ENCODE peak calls at places on chromosome 3, in six cellular contexts. One of them, this sample, is unnamed. For H3K4me1, the result is how much of the 10 kb centered on the place peaks cover.

GRCh38 chr3:39426321-39426720 is 19.8 kb downstream of the RPSA start:
- DNase-seq in cardiac muscle cell: no peak
- DNase-seq in heart left ventricle: no peak
- DNase-seq in CD8-positive, alpha-beta T cell: no peak
- DNase-seq in DND-41: no peak
- DNase-seq in K562: no peak
- DNase-seq in this sample: no peak

GRCh38 chr3:111732248-111732879 is 126.7 kb upstream of the PHLDB2 start:
- DNase-seq in CD8-positive, alpha-beta T cell: no peak
- DNase-seq in K562: no peak
- DNase-seq in DND-41: no peak
- DNase-seq in heart left ventricle: no peak
- DNase-seq in cardiac muscle cell: no peak
- DNase-seq in this sample: no peak

GRCh38 chr3:131568460-131568859 is 65.7 kb upstream of the MRPL3 start:
- DNase-seq in DND-41: no peak
- DNase-seq in CD8-positive, alpha-beta T cell: no peak
- DNase-seq in cardiac muscle cell: no peak
- DNase-seq in heart left ventricle: no peak
- DNase-seq in K562: no peak
- DNase-seq in this sample: no peak

GRCh38 chr3:30610702-30611410 is 4.5 kb downstream of the TGFBR2 start:
- DNase-seq in heart left ventricle: no peak
- DNase-seq in K562: no peak
- DNase-seq in CD8-positive, alpha-beta T cell: no peak
- DNase-seq in DND-41: no peak
- DNase-seq in cardiac muscle cell: no peak
- DNase-seq in this sample: no peak

GRCh38 chr3:155407331-155407730 is 113.8 kb upstream of the STRIT1 start:
- DNase-seq in cardiac muscle cell: no peak
- DNase-seq in K562: no peak
- DNase-seq in heart left ventricle: no peak
- DNase-seq in DND-41: no peak
- DNase-seq in CD8-positive, alpha-beta T cell: no peak
- DNase-seq in this sample: no peak

GRCh38 chr3:146125946-146126345 is 35.0 kb downstream of the PLOD2 start:
- DNase-seq in cardiac muscle cell: peak
- DNase-seq in DND-41: no peak
- DNase-seq in heart left ventricle: no peak
- DNase-seq in K562: no peak
- DNase-seq in CD8-positive, alpha-beta T cell: no peak
- DNase-seq in this sample: no peak

GRCh38 chr3:181329024-181329423 is 339.5 kb upstream of the DNAJC19 start:
- DNase-seq in DND-41: no peak
- DNase-seq in heart left ventricle: no peak
- DNase-seq in CD8-positive, alpha-beta T cell: no peak
- DNase-seq in cardiac muscle cell: no peak
- DNase-seq in K562: no peak
- DNase-seq in this sample: no peak

GRCh38 chr3:127784283-127784682 is 38.0 kb downstream of the MGLL start:
- DNase-seq in DND-41: no peak
- DNase-seq in heart left ventricle: no peak
- DNase-seq in CD8-positive, alpha-beta T cell: no peak
- DNase-seq in K562: no peak
- DNase-seq in cardiac muscle cell: no peak
- DNase-seq in this sample: no peak

GRCh38 chr3:162517110-162517509 is 1020.5 kb downstream of the OTOL1 start:
- DNase-seq in K562: no peak
- DNase-seq in cardiac muscle cell: peak
- DNase-seq in heart left ventricle: no peak
- DNase-seq in DND-41: no peak
- DNase-seq in CD8-positive, alpha-beta T cell: no peak
- DNase-seq in this sample: no peak

GRCh38 chr3:134315286-134316106 is 58.8 kb downstream of the AMOTL2 start:
- DNase-seq in heart left ventricle: peak
- DNase-seq in K562: no peak
- DNase-seq in CD8-positive, alpha-beta T cell: no peak
- DNase-seq in cardiac muscle cell: peak
- DNase-seq in DND-41: no peak
- DNase-seq in this sample: no peak

GRCh38 chr3:169771651-169772529 is 1.3 kb upstream of the MYNN start:
- DNase-seq in K562: peak
- DNase-seq in CD8-positive, alpha-beta T cell: peak
- DNase-seq in DND-41: peak
- DNase-seq in heart left ventricle: peak
- DNase-seq in cardiac muscle cell: peak
- DNase-seq in this sample: peak

GRCh38 chr3:11621077-11621476 is 22.6 kb downstream of the VGLL4 start:
- DNase-seq in cardiac muscle cell: no peak
- DNase-seq in DND-41: no peak
- DNase-seq in heart left ventricle: no peak
- DNase-seq in CD8-positive, alpha-beta T cell: no peak
- DNase-seq in K562: no peak
- DNase-seq in this sample: no peak
- H3K4me1 ChIP-seq in cardiac muscle cell: under half
- H3K4me1 ChIP-seq in DND-41: under half
- H3K4me1 ChIP-seq in heart left ventricle: under half
- H3K4me1 ChIP-seq in CD8-positive, alpha-beta T cell: under half
- H3K4me1 ChIP-seq in K562: under half
- H3K4me1 ChIP-seq in this sample: under half

GRCh38 chr3:98732239-98733054 is 30.7 kb upstream of the ST3GAL6 start:
- DNase-seq in CD8-positive, alpha-beta T cell: no peak
- DNase-seq in heart left ventricle: peak
- DNase-seq in DND-41: peak
- DNase-seq in cardiac muscle cell: peak
- DNase-seq in K562: no peak
- DNase-seq in this sample: no peak

GRCh38 chr3:98734311-98734710 is 28.8 kb upstream of the ST3GAL6 start:
- DNase-seq in DND-41: no peak
- DNase-seq in K562: no peak
- DNase-seq in cardiac muscle cell: no peak
- DNase-seq in heart left ventricle: no peak
- DNase-seq in CD8-positive, alpha-beta T cell: no peak
- DNase-seq in this sample: no peak

GRCh38 chr3:98733055-98733777 is 29.9 kb upstream of the ST3GAL6 start:
- DNase-seq in K562: no peak
- DNase-seq in heart left ventricle: peak
- DNase-seq in DND-41: peak
- DNase-seq in cardiac muscle cell: peak
- DNase-seq in CD8-positive, alpha-beta T cell: no peak
- DNase-seq in this sample: no peak

GRCh38 chr3:98734737-98735136 is 28.4 kb upstream of the ST3GAL6 start:
- DNase-seq in DND-41: no peak
- DNase-seq in K562: no peak
- DNase-seq in heart left ventricle: no peak
- DNase-seq in cardiac muscle cell: peak
- DNase-seq in CD8-positive, alpha-beta T cell: no peak
- DNase-seq in this sample: no peak

DNA sequence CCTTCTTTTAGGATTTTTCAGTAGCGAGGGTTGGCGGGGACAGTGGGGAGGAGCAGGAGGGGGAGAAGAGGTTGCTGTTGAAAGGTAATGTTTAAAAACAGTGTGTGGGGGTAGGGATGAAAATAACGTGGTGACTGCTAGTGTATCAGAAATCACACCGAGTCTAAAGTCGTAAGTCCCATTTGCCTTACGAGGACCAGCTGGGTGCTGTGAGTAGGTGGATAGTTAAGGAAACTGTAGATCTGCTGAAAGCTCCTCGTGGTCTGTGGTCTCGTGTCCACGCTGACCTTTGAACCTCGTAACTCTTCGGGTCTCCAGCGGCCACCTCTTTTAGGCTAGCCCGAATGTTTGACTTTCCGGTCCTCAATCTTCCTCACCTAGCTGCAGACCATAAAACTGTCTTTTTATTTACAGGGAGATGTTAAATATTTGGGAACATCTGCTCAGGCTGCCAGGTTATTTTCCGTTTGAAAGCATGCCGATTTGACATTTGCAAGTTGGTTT is 29.3 kb upstream of the ST3GAL6 start:
- DNase-seq in CD8-positive, alpha-beta T cell: no peak
- DNase-seq in K562: no peak
- DNase-seq in DND-41: peak
- DNase-seq in cardiac muscle cell: peak
- DNase-seq in heart left ventricle: no peak
- DNase-seq in this sample: no peak
- H3K4me3 ChIP-seq in CD8-positive, alpha-beta T cell: peak
- H3K4me3 ChIP-seq in K562: no peak
- H3K4me3 ChIP-seq in DND-41: peak
- H3K4me3 ChIP-seq in cardiac muscle cell: peak
- H3K4me3 ChIP-seq in heart left ventricle: peak
- H3K4me3 ChIP-seq in this sample: no peak

GRCh38 chr3:153768559-153769469 is 352.4 kb upstream of the ARHGEF26 start:
- DNase-seq in DND-41: peak
- DNase-seq in cardiac muscle cell: peak
- DNase-seq in heart left ventricle: peak
- DNase-seq in CD8-positive, alpha-beta T cell: peak
- DNase-seq in K562: peak
- DNase-seq in this sample: peak
- TF ChIP-seq CTCF in DND-41: peak
- TF ChIP-seq CTCF in cardiac muscle cell: peak
- TF ChIP-seq CTCF in heart left ventricle: peak
- TF ChIP-seq CTCF in CD8-positive, alpha-beta T cell: peak
- TF ChIP-seq CTCF in K562: peak
- TF ChIP-seq CTCF in this sample: peak

GRCh38 chr3:185767324-185767688 is 57.5 kb downstream of the IGF2BP2 start:
- DNase-seq in heart left ventricle: no peak
- DNase-seq in DND-41: no peak
- DNase-seq in K562: no peak
- DNase-seq in CD8-positive, alpha-beta T cell: no peak
- DNase-seq in cardiac muscle cell: no peak
- DNase-seq in this sample: no peak

GRCh38 chr3:185766645-185767323 is 58.1 kb downstream of the IGF2BP2 start:
- DNase-seq in cardiac muscle cell: no peak
- DNase-seq in DND-41: no peak
- DNase-seq in heart left ventricle: no peak
- DNase-seq in CD8-positive, alpha-beta T cell: no peak
- DNase-seq in K562: no peak
- DNase-seq in this sample: no peak

GRCh38 chr3:185763347-185764010 is 61.4 kb downstream of the IGF2BP2 start:
- DNase-seq in cardiac muscle cell: peak
- DNase-seq in heart left ventricle: no peak
- DNase-seq in K562: no peak
- DNase-seq in DND-41: no peak
- DNase-seq in CD8-positive, alpha-beta T cell: no peak
- DNase-seq in this sample: no peak

GRCh38 chr3:185760550-185760949 is 64.3 kb downstream of the IGF2BP2 start:
- DNase-seq in CD8-positive, alpha-beta T cell: no peak
- DNase-seq in K562: no peak
- DNase-seq in cardiac muscle cell: no peak
- DNase-seq in DND-41: no peak
- DNase-seq in heart left ventricle: no peak
- DNase-seq in this sample: no peak

DNA sequence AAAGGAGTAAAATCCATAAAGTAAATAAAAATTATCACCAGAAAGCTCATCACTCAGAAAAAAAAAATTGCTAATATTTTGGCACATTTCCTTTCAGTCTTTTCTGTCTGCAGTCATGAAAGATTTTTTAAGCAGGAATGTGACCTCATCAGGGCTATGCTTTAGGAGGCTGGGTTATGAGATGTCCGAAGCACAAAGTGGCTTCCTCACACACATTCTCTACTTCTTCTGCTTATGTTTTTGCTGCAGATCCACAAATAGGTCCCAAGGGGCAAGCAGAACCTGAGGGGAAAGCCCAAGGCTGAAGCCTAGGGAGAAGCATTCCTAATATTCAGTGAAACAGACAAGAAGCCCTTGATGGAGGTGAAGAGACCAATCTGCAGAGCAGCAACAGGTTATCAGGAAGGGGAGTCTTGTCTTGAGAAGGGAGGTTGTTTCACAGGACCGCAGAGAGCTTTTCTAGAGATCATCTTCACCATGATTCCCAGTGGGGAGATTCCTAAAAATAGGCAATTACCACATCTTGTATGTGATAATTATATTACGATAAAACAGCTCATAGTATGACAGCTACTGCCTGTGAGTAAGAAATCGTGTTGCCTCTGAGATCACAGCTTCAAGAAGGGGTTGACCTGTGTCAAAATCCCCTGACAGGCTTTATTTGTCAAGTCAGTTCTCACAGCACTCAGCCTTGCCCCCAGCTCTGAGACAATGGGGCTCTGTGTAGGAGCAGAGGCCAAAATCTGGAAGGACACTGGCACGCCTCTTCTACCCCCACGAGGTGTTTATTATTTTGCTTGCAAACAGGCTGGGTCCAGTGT is 60.5 kb downstream of the IGF2BP2 start:
- DNase-seq in K562: no peak
- DNase-seq in CD8-positive, alpha-beta T cell: no peak
- DNase-seq in heart left ventricle: no peak
- DNase-seq in cardiac muscle cell: peak
- DNase-seq in DND-41: no peak
- DNase-seq in this sample: no peak
- H3K4me1 ChIP-seq in K562: under half
- H3K4me1 ChIP-seq in CD8-positive, alpha-beta T cell: under half
- H3K4me1 ChIP-seq in heart left ventricle: under half
- H3K4me1 ChIP-seq in cardiac muscle cell: half or more
- H3K4me1 ChIP-seq in DND-41: under half
- H3K4me1 ChIP-seq in this sample: under half

DNA sequence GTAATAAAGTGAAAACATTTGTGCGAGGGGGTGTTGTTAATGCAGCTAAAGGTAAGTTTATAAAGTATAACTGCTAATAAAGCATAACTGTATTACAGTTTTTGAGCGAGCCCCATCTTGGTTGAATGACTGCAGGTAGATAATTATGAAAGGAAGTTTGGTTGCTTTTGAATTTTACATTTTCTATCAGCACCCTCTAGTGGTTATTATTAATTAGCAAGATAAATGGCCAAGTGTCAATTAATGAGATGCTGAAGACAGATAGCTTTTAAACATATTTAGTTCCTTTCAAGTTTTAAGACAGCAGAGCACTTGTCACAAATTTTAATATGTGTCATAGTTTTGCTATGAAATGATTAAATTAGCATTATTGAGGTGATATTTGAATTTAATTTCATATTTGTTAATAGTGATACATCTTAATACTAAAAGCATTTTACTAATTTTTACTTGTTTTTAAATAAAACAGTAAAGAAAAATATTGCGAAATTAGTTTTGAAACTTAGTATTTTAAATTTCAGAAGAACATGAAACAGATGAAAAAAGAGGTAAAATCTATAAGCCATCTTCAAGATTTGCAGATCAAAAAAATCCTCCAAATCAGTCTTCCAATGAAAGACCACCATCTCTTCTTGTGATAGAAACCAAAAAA is 15.1 kb downstream of the U2SURP start:
- DNase-seq in heart left ventricle: no peak
- DNase-seq in DND-41: no peak
- DNase-seq in K562: no peak
- DNase-seq in cardiac muscle cell: peak
- DNase-seq in CD8-positive, alpha-beta T cell: no peak
- DNase-seq in this sample: peak
- H3K4me3 ChIP-seq in heart left ventricle: no peak
- H3K4me3 ChIP-seq in DND-41: no peak
- H3K4me3 ChIP-seq in K562: no peak
- H3K4me3 ChIP-seq in cardiac muscle cell: no peak
- H3K4me3 ChIP-seq in CD8-positive, alpha-beta T cell: no peak
- H3K4me3 ChIP-seq in this sample: no peak